ENCODE peak calls at places on chromosomes 3 and 15, in nine cellular contexts. U is left ventricle myocardium inferior, J is astrocyte, E is tibial artery, M is GM23248, H is RWPE2, F is Peyer's patch, T is fibroblast of lung, A is upper lobe of right lung. Z is an unnamed sample. For H3K27me3 and H3K4me1, the result is how much of the 10 kb centered on the place peaks cover.

GRCh38 chr3:197883541-197883940 is 66.4 kb upstream of the RPL35A start:
- DNase-seq in F (no peak), E (no peak), U (no peak), J (no peak), M (no peak), H (no peak), A (no peak), T (no peak), Z (no peak)

GRCh38 chr3:100289339-100289738 is 28.5 kb downstream of the TBC1D23 start:
- DNase-seq in U (no peak), M (peak), J (no peak), E (no peak), H (no peak), F (no peak), A (no peak), T (peak), Z (no peak)

GRCh38 chr15:37891754-37892368 is 42.6 kb upstream of the TMCO5A start:
- DNase-seq in A (no peak), H (no peak), E (no peak), U (no peak), T (peak), F (no peak), M (peak), J (peak), Z (no peak)

GRCh38 chr3:128278130-128278529 is 124.8 kb downstream of the EEFSEC start:
- DNase-seq in A (no peak), T (no peak), M (no peak), U (no peak), H (no peak), E (no peak), J (no peak), F (no peak), Z (no peak)

GRCh38 chr3:120196812-120197211 is 88.2 kb downstream of the GPR156 start:
- DNase-seq in M (no peak), H (no peak), A (no peak), F (no peak), T (no peak), U (no peak), E (no peak), J (no peak), Z (no peak)

GRCh38 chr3:169218314-169218983 is 445.1 kb downstream of the MECOM start:
- DNase-seq in A (no peak), F (no peak), M (peak), E (no peak), T (peak), J (peak), H (no peak), U (peak), Z (no peak)

GRCh38 chr3:118472586-118472985 is 562.1 kb downstream of the IGSF11 start:
- DNase-seq in F (no peak), A (no peak), M (no peak), U (no peak), J (peak), H (no peak), T (peak), E (no peak), Z (no peak)

GRCh38 chr15:22895465-22896190 is 57.2 kb downstream of the NIPA2 start:
- DNase-seq in A (no peak), J (peak), E (no peak), F (peak), U (no peak), M (peak), H (peak), T (peak), Z (no peak)

GRCh38 chr3:52405601-52406115 is 39.2 kb downstream of the SEMA3G start:
- DNase-seq in U (no peak), H (peak), T (no peak), J (no peak), E (peak), F (peak), A (peak), M (no peak), Z (no peak)

GRCh38 chr3:41900265-41900664 is 61.6 kb downstream of the ULK4 start:
- DNase-seq in M (peak), E (no peak), F (no peak), A (no peak), J (peak), U (no peak), H (no peak), T (peak), Z (no peak)

GRCh38 chr3:172188511-172188910 is 149.1 kb downstream of the FNDC3B start:
- DNase-seq in F (no peak), A (no peak), T (no peak), H (no peak), E (no peak), U (no peak), J (no peak), M (no peak), Z (no peak)

GRCh38 chr15:90558182-90558581 is 28.5 kb downstream of the CRTC3 start:
- DNase-seq in T (no peak), U (no peak), M (peak), A (no peak), F (peak), E (peak), J (no peak), H (no peak), Z (no peak)

GRCh38 chr15:52337198-52337853 is 41.7 kb upstream of the MYO5C start:
- DNase-seq in J (peak), E (no peak), T (peak), M (peak), A (no peak), U (no peak), H (no peak), F (no peak), Z (no peak)

GRCh38 chr3:55518451-55518850 is 31.3 kb upstream of the WNT5A start:
- DNase-seq in U (no peak), E (no peak), H (no peak), A (no peak), J (peak), T (peak), F (no peak), M (peak), Z (no peak)

GRCh38 chr3:195097331-195098255 is 173.4 kb downstream of the XXYLT1 start:
- DNase-seq in A (peak), E (peak), T (no peak), H (peak), J (no peak), F (no peak), U (peak), M (no peak), Z (no peak)

GRCh38 chr3:113214917-113215595 is 3.7 kb downstream of the BOC start:
- DNase-seq in H (no peak), T (peak), M (peak), U (no peak), A (no peak), E (no peak), F (no peak), J (peak), Z (no peak)

GRCh38 chr3:163056874-163057497 is 1560.4 kb downstream of the OTOL1 start:
- DNase-seq in A (no peak), M (peak), T (peak), J (no peak), F (no peak), E (no peak), H (no peak), U (no peak), Z (no peak)

GRCh38 chr3:147514366-147514765 is 105.2 kb downstream of the ZIC1 start:
- DNase-seq in M (no peak), T (no peak), J (no peak), F (no peak), E (no peak), A (no peak), U (no peak), H (no peak), Z (no peak)

GRCh38 chr15:77568960-77569646 is 63.6 kb downstream of the LINGO1 start:
- DNase-seq in T (peak), J (no peak), F (no peak), H (no peak), A (peak), E (no peak), M (no peak), U (no peak), Z (no peak)

GRCh38 chr3:175386630-175387029 is 527.5 kb downstream of the NAALADL2 start:
- DNase-seq in T (peak), U (no peak), H (no peak), J (peak), M (peak), A (no peak), F (no peak), E (no peak), Z (no peak)

GRCh38 chr3:143158549-143158988 is 39.0 kb downstream of the CHST2 start:
- DNase-seq in J (no peak), U (no peak), E (no peak), M (peak), T (no peak), A (no peak), H (no peak), F (no peak), Z (no peak)

GRCh38 chr3:30161370-30161769 is 445.0 kb upstream of the TGFBR2 start:
- DNase-seq in A (no peak), E (no peak), M (peak), H (no peak), F (no peak), U (no peak), T (peak), J (peak), Z (no peak)

GRCh38 chr3:36244728-36245127 is 135.6 kb upstream of the STAC start:
- DNase-seq in U (no peak), M (peak), A (no peak), E (no peak), J (peak), H (no peak), T (peak), F (no peak), Z (no peak)

GRCh38 chr3:43785551-43785950 is 94.8 kb downstream of the ABHD5 start:
- DNase-seq in A (no peak), U (no peak), J (no peak), M (peak), E (no peak), T (peak), F (no peak), H (no peak), Z (no peak)

GRCh38 chr3:51955893-51956770 is 951 bp downstream of the GPR62 start:
- DNase-seq in M (peak), U (peak), J (peak), A (no peak), H (peak), T (peak), F (no peak), E (peak), Z (no peak)

GRCh38 chr3:102450976-102451375 is 16.2 kb downstream of the ZPLD1 start:
- DNase-seq in M (no peak), T (no peak), H (no peak), E (no peak), F (no peak), J (no peak), U (no peak), A (no peak), Z (no peak)

GRCh38 chr3:114799789-114800188 is 347.3 kb downstream of the ZBTB20 start:
- DNase-seq in U (no peak), H (no peak), J (no peak), A (no peak), F (no peak), M (no peak), E (no peak), T (peak), Z (no peak)

GRCh38 chr3:102163039-102163817 is 271.6 kb upstream of the ZPLD1 start:
- DNase-seq in E (peak), F (no peak), A (no peak), H (no peak), M (peak), J (peak), T (peak), U (peak), Z (no peak)

GRCh38 chr3:20682573-20682972 is 496.6 kb upstream of the SGO1 start:
- DNase-seq in F (no peak), A (no peak), T (peak), H (no peak), J (peak), M (no peak), E (no peak), U (no peak), Z (no peak)

GRCh38 chr3:188208751-188209433 is 54.9 kb downstream of the LPP start:
- DNase-seq in J (peak), U (no peak), H (no peak), F (no peak), A (no peak), M (peak), T (peak), E (no peak), Z (no peak)

GRCh38 chr3:9914559-9915251 is 2.2 kb upstream of the IL17RC start:
- DNase-seq in M (no peak), H (no peak), E (no peak), J (no peak), A (no peak), T (no peak), U (no peak), F (no peak), Z (no peak)

GRCh38 chr3:67123914-67124313 is 125.8 kb downstream of the KBTBD8 start:
- DNase-seq in H (no peak), U (no peak), F (no peak), J (no peak), A (no peak), E (no peak), M (no peak), T (no peak), Z (no peak)

GRCh38 chr15:33215941-33216872 is 21.7 kb upstream of the FMN1 start:
- DNase-seq in J (no peak), E (no peak), F (no peak), M (peak), H (no peak), T (no peak), U (no peak), A (no peak), Z (no peak)

GRCh38 chr15:55829826-55830225 is 86.9 kb upstream of the PRTG start:
- DNase-seq in U (no peak), E (no peak), H (no peak), J (no peak), F (no peak), M (no peak), A (no peak), T (no peak), Z (no peak)

GRCh38 chr3:42262525-42262924 is 3.5 kb downstream of the CCK start:
- DNase-seq in F (no peak), A (no peak), M (peak), E (no peak), H (peak), T (peak), J (peak), U (no peak), Z (no peak)

GRCh38 chr15:78131295-78132021 is at the start of gene CIB2:
- DNase-seq in E (peak), M (peak), F (peak), U (peak), J (peak), A (peak), H (peak), T (peak), Z (no peak)

GRCh38 chr15:65460948-65461347 is 38.2 kb upstream of the IGDCC4 start:
- DNase-seq in J (peak), H (no peak), F (no peak), T (peak), U (no peak), A (no peak), M (peak), E (no peak), Z (no peak)

DNA sequence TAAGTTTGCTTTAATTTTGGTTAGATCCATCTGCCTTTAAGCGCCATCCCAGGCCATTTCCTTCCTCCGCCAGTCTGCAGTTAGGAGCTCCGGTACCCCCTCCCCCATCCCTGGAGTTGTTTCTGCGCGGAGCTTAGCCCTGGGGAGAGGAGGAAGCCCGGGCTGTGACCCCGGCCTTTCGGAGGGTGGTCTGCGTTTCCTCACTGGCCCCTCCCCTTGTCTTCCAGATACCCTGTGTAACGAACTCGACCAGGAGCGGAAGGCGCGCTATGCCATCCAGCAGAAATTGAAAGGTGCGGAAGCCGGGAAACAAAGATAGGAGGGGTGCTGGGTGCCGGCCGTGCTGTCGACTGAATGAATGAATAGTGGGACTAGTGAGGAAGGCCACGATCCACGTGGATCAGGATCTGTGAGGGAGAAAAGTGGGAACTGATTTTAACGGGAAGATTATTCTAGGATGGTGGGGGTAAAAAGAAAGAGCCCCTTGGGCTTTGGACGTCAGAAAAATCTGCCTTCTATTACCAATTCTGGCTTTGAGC is 6.8 kb downstream of the RNU6-1 start:
- DNase-seq in A (no peak), U (no peak), T (no peak), H (peak), E (peak), F (no peak), J (no peak), M (no peak), Z (no peak)
- H3K4me3 ChIP-seq in A (peak), U (peak), T (no peak), H (no peak), E (no peak), F (peak), J (peak), M (no peak), Z (peak)

GRCh38 chr3:21722768-21723167 is 28.2 kb downstream of the ZNF385D start:
- DNase-seq in H (no peak), T (no peak), M (no peak), E (no peak), F (no peak), J (no peak), A (no peak), U (no peak), Z (no peak)
- H3K27me3 ChIP-seq in H (under half), T (under half), M (under half), E (under half), F (under half), J (under half), A (under half), U (under half), Z (under half)

GRCh38 chr3:63328386-63328785 is 50.3 kb downstream of the SYNPR start:
- DNase-seq in T (peak), J (peak), F (no peak), E (no peak), H (no peak), U (no peak), A (no peak), M (peak), Z (no peak)

GRCh38 chr3:63333815-63334214 is 55.7 kb downstream of the SYNPR start:
- DNase-seq in A (no peak), E (no peak), M (peak), U (no peak), J (no peak), F (no peak), T (no peak), H (no peak), Z (no peak)

GRCh38 chr3:63331520-63331919 is 53.4 kb downstream of the SYNPR start:
- DNase-seq in J (no peak), T (no peak), M (no peak), H (no peak), U (no peak), A (no peak), E (no peak), F (no peak), Z (no peak)
- H3K4me1 ChIP-seq in J (under half), T (under half), M (under half), H (under half), U (under half), A (under half), E (under half), F (under half), Z (under half)

DNA sequence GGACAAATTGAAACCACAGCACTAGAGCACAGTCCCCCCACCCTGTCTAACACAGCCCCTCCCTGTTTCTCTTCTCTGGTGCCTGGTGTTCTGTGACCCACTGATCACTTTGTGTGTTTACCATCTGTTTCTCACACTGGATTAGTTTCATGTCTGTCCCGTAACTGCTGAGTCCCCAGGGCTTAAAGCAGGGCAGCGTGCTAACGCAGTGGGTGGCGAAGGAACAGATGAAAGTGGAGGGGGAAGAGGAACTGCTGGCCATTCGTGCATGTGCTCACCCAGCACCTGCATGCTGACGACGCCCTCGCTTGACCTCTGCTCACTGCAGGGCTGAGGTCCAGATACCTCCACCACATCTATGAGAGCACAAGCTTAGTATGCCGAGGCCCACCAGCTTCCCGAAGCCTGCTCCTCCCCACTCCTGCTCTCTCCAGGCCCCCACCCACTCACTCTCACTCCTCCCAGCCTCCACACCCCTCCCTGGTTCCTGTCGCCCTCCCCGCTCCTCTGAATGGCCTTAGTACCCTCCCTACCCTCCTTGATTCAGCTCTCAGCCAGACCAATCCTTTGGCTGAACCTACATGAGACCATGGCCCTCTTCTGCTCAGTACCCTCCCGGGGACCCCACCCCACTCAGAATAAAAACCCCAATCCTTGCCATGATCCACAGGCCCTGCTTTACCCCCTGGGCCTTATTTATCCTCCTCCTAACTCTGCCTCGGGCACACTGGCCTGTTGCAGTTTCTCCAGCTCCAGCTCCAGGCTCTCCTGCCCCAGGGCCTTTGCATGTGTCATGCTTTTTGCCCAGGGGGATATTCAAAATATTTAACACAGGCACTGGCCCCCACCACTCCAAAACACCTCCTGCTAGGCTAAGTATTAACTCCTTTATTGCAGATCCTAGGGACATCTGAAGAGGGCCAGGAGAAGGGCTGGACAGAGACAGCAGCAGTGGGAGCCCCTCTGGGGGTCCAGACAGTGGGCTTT is 15.1 kb upstream of the IQSEC1 start:
- DNase-seq in H (no peak), J (no peak), F (no peak), M (no peak), T (no peak), E (no peak), A (no peak), U (no peak), Z (no peak)
- H3K4me3 ChIP-seq in H (no peak), J (no peak), F (no peak), M (no peak), T (no peak), E (no peak), A (no peak), U (no peak), Z (no peak)

GRCh38 chr3:182686033-182686886 is 107.0 kb upstream of the ATP11B start:
- DNase-seq in J (no peak), F (no peak), A (no peak), H (no peak), E (no peak), M (no peak), T (no peak), U (no peak), Z (no peak)
- H3K27me3 ChIP-seq in J (under half), F (under half), A (half or more), H (under half), E (under half), M (half or more), T (under half), U (half or more), Z (under half)

GRCh38 chr15:29860872-29861271 is 38.6 kb upstream of the TJP1 start:
- DNase-seq in F (no peak), E (no peak), T (peak), U (no peak), M (peak), J (peak), H (no peak), A (no peak), Z (no peak)
- H3K4me1 ChIP-seq in F (under half), E (under half), T (under half), U (under half), M (under half), J (under half), H (under half), A (under half), Z (under half)

Z was measured in thoracic aorta.